ENCODE peak calls at places on chromosomes 11 and 22, in five cellular contexts. One of them, this sample, is unnamed.

GRCh38 chr11:84795698-84796097 is 831.4 kb downstream of the DLG2 start:
- DNase-seq in kidney: peak
- DNase-seq in colonic mucosa: no peak
- DNase-seq in fibroblast of mammary gland: no peak
- DNase-seq in progenitor cell of endocrine pancreas: no peak
- DNase-seq in this sample: no peak

GRCh38 chr22:49255741-49256318 is 571.8 kb downstream of the BRD1 start:
- DNase-seq in kidney: no peak
- DNase-seq in colonic mucosa: no peak
- DNase-seq in fibroblast of mammary gland: no peak
- DNase-seq in progenitor cell of endocrine pancreas: no peak
- DNase-seq in this sample: no peak

GRCh38 chr22:23816552-23816976 is 22.2 kb downstream of the DERL3 start:
- DNase-seq in kidney: peak
- DNase-seq in colonic mucosa: no peak
- DNase-seq in fibroblast of mammary gland: no peak
- DNase-seq in progenitor cell of endocrine pancreas: no peak
- DNase-seq in this sample: no peak

GRCh38 chr22:44172370-44173108 is 8.2 kb upstream of the PARVG start:
- DNase-seq in kidney: peak
- DNase-seq in colonic mucosa: peak
- DNase-seq in fibroblast of mammary gland: peak
- DNase-seq in progenitor cell of endocrine pancreas: no peak
- DNase-seq in this sample: no peak

GRCh38 chr22:37260939-37261338 is 16.9 kb upstream of the RAC2 start:
- DNase-seq in kidney: no peak
- DNase-seq in colonic mucosa: peak
- DNase-seq in fibroblast of mammary gland: peak
- DNase-seq in progenitor cell of endocrine pancreas: peak
- DNase-seq in this sample: no peak

GRCh38 chr11:3014314-3014938 is 22.3 kb upstream of the NAP1L4 start:
- DNase-seq in kidney: peak
- DNase-seq in colonic mucosa: no peak
- DNase-seq in fibroblast of mammary gland: no peak
- DNase-seq in progenitor cell of endocrine pancreas: no peak
- DNase-seq in this sample: no peak

GRCh38 chr11:113447621-113448310 is 27.4 kb downstream of the DRD2 start:
- DNase-seq in kidney: no peak
- DNase-seq in colonic mucosa: no peak
- DNase-seq in fibroblast of mammary gland: peak
- DNase-seq in progenitor cell of endocrine pancreas: no peak
- DNase-seq in this sample: no peak

GRCh38 chr11:131064373-131064991 is 148.2 kb upstream of the SNX19 start:
- DNase-seq in kidney: peak
- DNase-seq in colonic mucosa: peak
- DNase-seq in fibroblast of mammary gland: peak
- DNase-seq in progenitor cell of endocrine pancreas: peak
- DNase-seq in this sample: peak

GRCh38 chr11:36631704-36632287 is 33.8 kb upstream of the RAG2 start:
- DNase-seq in kidney: no peak
- DNase-seq in colonic mucosa: no peak
- DNase-seq in fibroblast of mammary gland: no peak
- DNase-seq in progenitor cell of endocrine pancreas: no peak
- DNase-seq in this sample: no peak

GRCh38 chr11:123474994-123475393 is 44.9 kb downstream of the GRAMD1B start:
- DNase-seq in kidney: no peak
- DNase-seq in colonic mucosa: no peak
- DNase-seq in fibroblast of mammary gland: no peak
- DNase-seq in progenitor cell of endocrine pancreas: no peak
- DNase-seq in this sample: no peak

GRCh38 chr11:78161937-78162336 is 22.5 kb upstream of the ALG8 start:
- DNase-seq in kidney: no peak
- DNase-seq in colonic mucosa: no peak
- DNase-seq in fibroblast of mammary gland: peak
- DNase-seq in progenitor cell of endocrine pancreas: no peak
- DNase-seq in this sample: no peak

GRCh38 chr11:130670200-130670599 is 221.8 kb downstream of the ADAMTS15 start:
- DNase-seq in kidney: no peak
- DNase-seq in colonic mucosa: no peak
- DNase-seq in fibroblast of mammary gland: no peak
- DNase-seq in progenitor cell of endocrine pancreas: no peak
- DNase-seq in this sample: no peak

GRCh38 chr22:49308300-49308699 is 519.4 kb downstream of the BRD1 start:
- DNase-seq in kidney: no peak
- DNase-seq in colonic mucosa: peak
- DNase-seq in fibroblast of mammary gland: no peak
- DNase-seq in progenitor cell of endocrine pancreas: no peak
- DNase-seq in this sample: no peak

GRCh38 chr11:96082002-96082899 is 158.3 kb upstream of the MTMR2 start:
- DNase-seq in kidney: no peak
- DNase-seq in colonic mucosa: no peak
- DNase-seq in fibroblast of mammary gland: no peak
- DNase-seq in progenitor cell of endocrine pancreas: no peak
- DNase-seq in this sample: no peak

GRCh38 chr11:17827006-17827405 is 92.4 kb downstream of the KCNC1 start:
- DNase-seq in kidney: no peak
- DNase-seq in colonic mucosa: no peak
- DNase-seq in fibroblast of mammary gland: no peak
- DNase-seq in progenitor cell of endocrine pancreas: no peak
- DNase-seq in this sample: no peak
- TF ChIP-seq CTCF in kidney: no peak
- TF ChIP-seq CTCF in colonic mucosa: no peak
- TF ChIP-seq CTCF in fibroblast of mammary gland: peak
- TF ChIP-seq CTCF in progenitor cell of endocrine pancreas: no peak
- TF ChIP-seq CTCF in this sample: no peak

GRCh38 chr11:65672982-65673381 is 10.3 kb upstream of the RELA start:
- DNase-seq in kidney: no peak
- DNase-seq in colonic mucosa: no peak
- DNase-seq in fibroblast of mammary gland: no peak
- DNase-seq in progenitor cell of endocrine pancreas: no peak
- DNase-seq in this sample: no peak

DNA sequence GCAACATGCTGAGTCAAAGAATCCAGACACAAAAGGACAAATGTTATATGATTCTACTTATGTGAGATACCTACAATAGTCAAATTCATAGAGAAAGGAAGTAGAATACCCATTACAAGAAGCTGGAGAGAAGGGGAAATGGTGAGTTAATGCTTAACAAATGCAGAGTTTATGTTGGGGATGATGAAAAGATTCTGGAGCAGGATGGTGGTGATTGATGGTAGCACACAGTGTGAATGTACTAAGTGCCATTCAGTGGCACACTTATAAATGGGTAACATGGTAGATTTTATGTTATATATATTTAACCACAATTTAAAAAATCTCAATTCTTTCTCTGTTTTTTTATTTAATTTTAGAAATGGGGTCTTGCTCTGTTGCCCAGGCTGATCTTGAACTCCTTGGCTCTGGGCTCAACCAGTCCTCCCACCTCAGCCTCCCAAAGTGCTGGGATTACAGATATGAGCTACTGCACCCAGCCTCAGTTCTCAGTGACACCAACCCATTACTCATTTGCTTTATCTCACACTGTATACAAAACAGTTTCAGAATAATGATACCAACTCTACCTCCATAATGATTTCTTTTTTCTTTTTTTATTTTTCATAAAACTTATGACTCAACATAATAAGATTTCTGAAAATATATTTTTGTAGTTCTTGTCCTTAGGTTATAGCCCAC is 9.6 kb upstream of the RELA start:
- DNase-seq in kidney: no peak
- DNase-seq in colonic mucosa: no peak
- DNase-seq in fibroblast of mammary gland: no peak
- DNase-seq in progenitor cell of endocrine pancreas: no peak
- DNase-seq in this sample: no peak
- TF ChIP-seq CTCF in kidney: no peak
- TF ChIP-seq CTCF in colonic mucosa: no peak
- TF ChIP-seq CTCF in fibroblast of mammary gland: no peak
- TF ChIP-seq CTCF in progenitor cell of endocrine pancreas: no peak
- TF ChIP-seq CTCF in this sample: no peak

GRCh38 chr22:39543095-39543494 is 10.5 kb upstream of the RPS19BP1 start:
- DNase-seq in kidney: no peak
- DNase-seq in colonic mucosa: no peak
- DNase-seq in fibroblast of mammary gland: peak
- DNase-seq in progenitor cell of endocrine pancreas: no peak
- DNase-seq in this sample: no peak
- TF ChIP-seq CTCF in kidney: no peak
- TF ChIP-seq CTCF in colonic mucosa: no peak
- TF ChIP-seq CTCF in fibroblast of mammary gland: peak
- TF ChIP-seq CTCF in progenitor cell of endocrine pancreas: peak
- TF ChIP-seq CTCF in this sample: no peak

GRCh38 chr11:121338536-121338935 is 46.0 kb downstream of the SC5D start:
- DNase-seq in kidney: no peak
- DNase-seq in colonic mucosa: no peak
- DNase-seq in fibroblast of mammary gland: no peak
- DNase-seq in progenitor cell of endocrine pancreas: no peak
- DNase-seq in this sample: no peak

GRCh38 chr11:121337078-121337477 is 44.5 kb downstream of the SC5D start:
- DNase-seq in kidney: no peak
- DNase-seq in colonic mucosa: no peak
- DNase-seq in fibroblast of mammary gland: no peak
- DNase-seq in progenitor cell of endocrine pancreas: no peak
- DNase-seq in this sample: no peak

GRCh38 chr11:121337740-121338272 is 45.2 kb downstream of the SC5D start:
- DNase-seq in kidney: no peak
- DNase-seq in colonic mucosa: no peak
- DNase-seq in fibroblast of mammary gland: no peak
- DNase-seq in progenitor cell of endocrine pancreas: no peak
- DNase-seq in this sample: no peak

GRCh38 chr11:121336279-121336947 is 43.8 kb downstream of the SC5D start:
- DNase-seq in kidney: no peak
- DNase-seq in colonic mucosa: no peak
- DNase-seq in fibroblast of mammary gland: no peak
- DNase-seq in progenitor cell of endocrine pancreas: no peak
- DNase-seq in this sample: no peak

GRCh38 chr11:121334973-121335711 is 42.6 kb downstream of the SC5D start:
- DNase-seq in kidney: no peak
- DNase-seq in colonic mucosa: no peak
- DNase-seq in fibroblast of mammary gland: no peak
- DNase-seq in progenitor cell of endocrine pancreas: no peak
- DNase-seq in this sample: no peak
- TF ChIP-seq CTCF in kidney: no peak
- TF ChIP-seq CTCF in colonic mucosa: no peak
- TF ChIP-seq CTCF in fibroblast of mammary gland: peak
- TF ChIP-seq CTCF in progenitor cell of endocrine pancreas: no peak
- TF ChIP-seq CTCF in this sample: no peak